ENCODE peak calls at places on chromosomes 1 and 21, in four cellular contexts. One of them, this sample, is unnamed.

GRCh38 chr1:240484804-240485441 is 127.0 kb downstream of the GREM2 start:
- DNase-seq in cardiac fibroblast: no peak
- DNase-seq in psoas muscle: no peak
- DNase-seq in cardiac muscle cell: no peak
- DNase-seq in this sample: no peak

GRCh38 chr1:175262646-175263045 is 70.1 kb upstream of the KIAA0040 start:
- DNase-seq in cardiac fibroblast: peak
- DNase-seq in cardiac muscle cell: peak
- DNase-seq in psoas muscle: no peak
- DNase-seq in this sample: no peak

GRCh38 chr1:15425961-15426360 is 12.3 kb upstream of the CTRC start:
- DNase-seq in psoas muscle: no peak
- DNase-seq in cardiac muscle cell: no peak
- DNase-seq in cardiac fibroblast: no peak
- DNase-seq in this sample: no peak

GRCh38 chr1:204962742-204963632 is 80.0 kb upstream of the CNTN2 start:
- DNase-seq in cardiac fibroblast: no peak
- DNase-seq in psoas muscle: no peak
- DNase-seq in cardiac muscle cell: no peak
- DNase-seq in this sample: no peak

GRCh38 chr1:167171286-167171929 is 49.3 kb upstream of the POU2F1 start:
- DNase-seq in cardiac muscle cell: peak
- DNase-seq in psoas muscle: no peak
- DNase-seq in cardiac fibroblast: peak
- DNase-seq in this sample: no peak

GRCh38 chr1:84797603-84798002 is 95.4 kb downstream of the LPAR3 start:
- DNase-seq in cardiac fibroblast: no peak
- DNase-seq in psoas muscle: no peak
- DNase-seq in cardiac muscle cell: no peak
- DNase-seq in this sample: no peak

GRCh38 chr1:11058026-11058425 is 1.8 kb downstream of the SRM start:
- DNase-seq in cardiac fibroblast: no peak
- DNase-seq in psoas muscle: no peak
- DNase-seq in cardiac muscle cell: no peak
- DNase-seq in this sample: no peak

GRCh38 chr1:14790967-14791366 is 192.5 kb downstream of the KAZN start:
- DNase-seq in cardiac fibroblast: no peak
- DNase-seq in cardiac muscle cell: no peak
- DNase-seq in psoas muscle: no peak
- DNase-seq in this sample: no peak

GRCh38 chr21:15976807-15977206 is 247.0 kb downstream of the USP25 start:
- DNase-seq in cardiac muscle cell: no peak
- DNase-seq in cardiac fibroblast: peak
- DNase-seq in psoas muscle: no peak
- DNase-seq in this sample: no peak

GRCh38 chr21:41678016-41678935 is 88.6 kb downstream of the RIPK4 start:
- DNase-seq in cardiac fibroblast: peak
- DNase-seq in cardiac muscle cell: no peak
- DNase-seq in psoas muscle: no peak
- DNase-seq in this sample: no peak

GRCh38 chr1:172343246-172344099 is 77.0 kb upstream of the C1orf105 start:
- DNase-seq in cardiac muscle cell: peak
- DNase-seq in cardiac fibroblast: peak
- DNase-seq in psoas muscle: no peak
- DNase-seq in this sample: no peak

GRCh38 chr1:33255347-33256311 is 663 bp upstream of the ZNF362 start:
- DNase-seq in psoas muscle: peak
- DNase-seq in cardiac fibroblast: peak
- DNase-seq in cardiac muscle cell: peak
- DNase-seq in this sample: no peak

GRCh38 chr1:182721525-182721924 is 37.1 kb upstream of the RGS8 start:
- DNase-seq in cardiac fibroblast: no peak
- DNase-seq in cardiac muscle cell: no peak
- DNase-seq in psoas muscle: no peak
- DNase-seq in this sample: no peak

GRCh38 chr1:232393010-232393833 is 236.7 kb downstream of the SIPA1L2 start:
- DNase-seq in psoas muscle: no peak
- DNase-seq in cardiac fibroblast: peak
- DNase-seq in cardiac muscle cell: no peak
- DNase-seq in this sample: no peak

GRCh38 chr1:179310271-179310670 is 16.7 kb downstream of the SOAT1 start:
- DNase-seq in cardiac muscle cell: peak
- DNase-seq in psoas muscle: no peak
- DNase-seq in cardiac fibroblast: peak
- DNase-seq in this sample: no peak

GRCh38 chr21:21897275-21897883 is 899.2 kb downstream of the NCAM2 start:
- DNase-seq in cardiac fibroblast: peak
- DNase-seq in psoas muscle: no peak
- DNase-seq in cardiac muscle cell: no peak
- DNase-seq in this sample: no peak

GRCh38 chr21:14064296-14064645 is 146.5 kb downstream of the LIPI start:
- DNase-seq in cardiac fibroblast: no peak
- DNase-seq in cardiac muscle cell: no peak
- DNase-seq in psoas muscle: no peak
- DNase-seq in this sample: no peak

GRCh38 chr1:87226341-87226760 is 102.3 kb upstream of the LMO4 start:
- DNase-seq in cardiac fibroblast: peak
- DNase-seq in cardiac muscle cell: peak
- DNase-seq in psoas muscle: peak
- DNase-seq in this sample: no peak

GRCh38 chr1:154549371-154549770 is 9.1 kb downstream of the UBE2Q1 start:
- DNase-seq in psoas muscle: no peak
- DNase-seq in cardiac fibroblast: no peak
- DNase-seq in cardiac muscle cell: no peak
- DNase-seq in this sample: no peak

GRCh38 chr1:60678802-60679201 is 403.6 kb upstream of the NFIA start:
- DNase-seq in cardiac fibroblast: no peak
- DNase-seq in cardiac muscle cell: no peak
- DNase-seq in psoas muscle: no peak
- DNase-seq in this sample: no peak

GRCh38 chr1:232912845-232913580 is 37.4 kb upstream of the NTPCR start:
- DNase-seq in cardiac muscle cell: no peak
- DNase-seq in psoas muscle: no peak
- DNase-seq in cardiac fibroblast: no peak
- DNase-seq in this sample: no peak

GRCh38 chr1:60527567-60527966 is 454.0 kb upstream of the C1orf87 start:
- DNase-seq in cardiac muscle cell: no peak
- DNase-seq in psoas muscle: no peak
- DNase-seq in cardiac fibroblast: no peak
- DNase-seq in this sample: no peak

GRCh38 chr1:54229281-54229891 is 29.4 kb downstream of the MRPL37 start:
- DNase-seq in psoas muscle: peak
- DNase-seq in cardiac muscle cell: peak
- DNase-seq in cardiac fibroblast: peak
- DNase-seq in this sample: no peak

GRCh38 chr1:201391651-201392511 is 7.2 kb downstream of the LAD1 start:
- DNase-seq in cardiac fibroblast: no peak
- DNase-seq in psoas muscle: no peak
- DNase-seq in cardiac muscle cell: no peak
- DNase-seq in this sample: no peak

GRCh38 chr1:94734963-94735899 is 84.9 kb upstream of the SLC44A3 start:
- DNase-seq in cardiac fibroblast: peak
- DNase-seq in psoas muscle: no peak
- DNase-seq in cardiac muscle cell: peak
- DNase-seq in this sample: no peak

GRCh38 chr1:61839702-61840101 is 97.4 kb downstream of the PATJ start:
- DNase-seq in cardiac muscle cell: peak
- DNase-seq in psoas muscle: no peak
- DNase-seq in cardiac fibroblast: peak
- DNase-seq in this sample: no peak

GRCh38 chr1:53420331-53420730 is 38.9 kb upstream of the DMRTB1 start:
- DNase-seq in cardiac muscle cell: no peak
- DNase-seq in psoas muscle: no peak
- DNase-seq in cardiac fibroblast: no peak
- DNase-seq in this sample: no peak

GRCh38 chr1:52294580-52294979 is 71.4 kb downstream of the CC2D1B start:
- DNase-seq in cardiac muscle cell: no peak
- DNase-seq in cardiac fibroblast: no peak
- DNase-seq in psoas muscle: no peak
- DNase-seq in this sample: no peak

GRCh38 chr1:8004803-8005573 is 21.1 kb downstream of the ERRFI1 start:
- DNase-seq in psoas muscle: peak
- DNase-seq in cardiac fibroblast: peak
- DNase-seq in cardiac muscle cell: peak
- DNase-seq in this sample: no peak

GRCh38 chr1:94180650-94181049 is 56.7 kb downstream of the ARHGAP29 start:
- DNase-seq in cardiac muscle cell: no peak
- DNase-seq in cardiac fibroblast: peak
- DNase-seq in psoas muscle: no peak
- DNase-seq in this sample: no peak

GRCh38 chr21:40255665-40256064 is 388.4 kb downstream of the PCP4 start:
- DNase-seq in cardiac muscle cell: no peak
- DNase-seq in cardiac fibroblast: no peak
- DNase-seq in psoas muscle: no peak
- DNase-seq in this sample: no peak

GRCh38 chr1:205582471-205583291 is 49.1 kb downstream of the ELK4 start:
- DNase-seq in cardiac muscle cell: no peak
- DNase-seq in psoas muscle: no peak
- DNase-seq in cardiac fibroblast: no peak
- DNase-seq in this sample: no peak

GRCh38 chr21:45432575-45433255 is 27.8 kb downstream of the COL18A1 start:
- DNase-seq in cardiac muscle cell: no peak
- DNase-seq in cardiac fibroblast: peak
- DNase-seq in psoas muscle: no peak
- DNase-seq in this sample: no peak

GRCh38 chr21:45435405-45435981 is 30.5 kb downstream of the COL18A1 start:
- DNase-seq in cardiac fibroblast: no peak
- DNase-seq in cardiac muscle cell: no peak
- DNase-seq in psoas muscle: no peak
- DNase-seq in this sample: no peak

GRCh38 chr21:45434645-45435217 is 29.8 kb downstream of the COL18A1 start:
- DNase-seq in cardiac muscle cell: no peak
- DNase-seq in psoas muscle: no peak
- DNase-seq in cardiac fibroblast: no peak
- DNase-seq in this sample: no peak

GRCh38 chr21:45433301-45433700 is 28.3 kb downstream of the COL18A1 start:
- DNase-seq in cardiac muscle cell: no peak
- DNase-seq in cardiac fibroblast: no peak
- DNase-seq in psoas muscle: no peak
- DNase-seq in this sample: no peak

DNA sequence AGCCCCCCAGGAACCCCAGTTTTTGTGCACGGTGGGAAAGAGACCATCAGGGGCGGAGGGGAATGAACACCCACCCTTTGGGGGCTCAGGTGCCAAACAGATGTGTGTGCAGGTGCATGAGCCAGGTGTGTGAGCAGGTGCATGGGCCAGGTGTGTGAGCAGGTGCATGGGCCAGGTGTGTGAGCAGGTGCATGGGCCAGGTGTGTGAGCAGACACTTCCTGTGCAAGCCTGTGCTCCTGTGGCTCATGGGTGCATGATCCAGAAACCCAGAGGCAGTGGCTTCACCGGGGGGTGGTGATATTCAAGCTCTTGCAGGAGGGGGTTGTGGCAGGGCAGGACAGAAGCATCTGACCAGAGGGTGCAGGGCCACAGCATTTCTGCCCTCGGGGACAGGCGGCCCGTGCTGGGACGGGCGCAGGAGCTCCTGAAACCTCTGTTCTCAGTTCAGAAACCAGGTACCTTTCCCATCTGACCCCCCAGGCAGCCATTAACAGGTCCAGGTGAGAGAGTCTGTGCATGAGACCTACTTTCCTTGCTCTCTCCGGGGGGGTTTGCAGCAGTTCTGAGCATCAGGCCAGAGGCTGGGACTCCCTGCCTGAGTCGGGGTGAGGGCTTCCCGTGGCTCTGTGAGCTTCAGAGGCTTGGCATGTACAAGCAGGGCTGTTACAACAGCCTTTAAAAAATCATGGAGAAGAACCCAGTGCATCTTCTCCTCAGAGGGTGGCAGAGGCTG is 29.1 kb downstream of the COL18A1 start:
- DNase-seq in psoas muscle: no peak
- DNase-seq in cardiac muscle cell: no peak
- DNase-seq in cardiac fibroblast: no peak
- DNase-seq in this sample: no peak
- TF ChIP-seq CTCF in psoas muscle: no peak
- TF ChIP-seq CTCF in cardiac muscle cell: no peak
- TF ChIP-seq CTCF in cardiac fibroblast: no peak
- TF ChIP-seq CTCF in this sample: no peak

GRCh38 chr1:25523512-25523911 is 19.9 kb upstream of the LDLRAP1 start:
- DNase-seq in psoas muscle: no peak
- DNase-seq in cardiac muscle cell: no peak
- DNase-seq in cardiac fibroblast: peak
- DNase-seq in this sample: peak
- TF ChIP-seq CTCF in psoas muscle: no peak
- TF ChIP-seq CTCF in cardiac muscle cell: no peak
- TF ChIP-seq CTCF in cardiac fibroblast: peak
- TF ChIP-seq CTCF in this sample: no peak

GRCh38 chr21:34762761-34763160 is 94.0 kb downstream of the CLIC6 start:
- DNase-seq in cardiac fibroblast: peak
- DNase-seq in psoas muscle: no peak
- DNase-seq in cardiac muscle cell: peak
- DNase-seq in this sample: no peak
- TF ChIP-seq CTCF in cardiac fibroblast: no peak
- TF ChIP-seq CTCF in psoas muscle: no peak
- TF ChIP-seq CTCF in cardiac muscle cell: no peak
- TF ChIP-seq CTCF in this sample: no peak

GRCh38 chr1:6197746-6198427 is 1.5 kb downstream of the RPL22 start:
- DNase-seq in cardiac muscle cell: no peak
- DNase-seq in psoas muscle: no peak
- DNase-seq in cardiac fibroblast: no peak
- DNase-seq in this sample: no peak

GRCh38 chr1:6200188-6200809 is 904 bp upstream of the RPL22 start:
- DNase-seq in cardiac fibroblast: no peak
- DNase-seq in cardiac muscle cell: no peak
- DNase-seq in psoas muscle: no peak
- DNase-seq in this sample: no peak

GRCh38 chr1:6202256-6202655 is 2.9 kb upstream of the RPL22 start:
- DNase-seq in cardiac fibroblast: no peak
- DNase-seq in cardiac muscle cell: no peak
- DNase-seq in psoas muscle: no peak
- DNase-seq in this sample: no peak

GRCh38 chr1:6199298-6200187 is at the start of gene RPL22:
- DNase-seq in psoas muscle: peak
- DNase-seq in cardiac fibroblast: peak
- DNase-seq in cardiac muscle cell: peak
- DNase-seq in this sample: peak

DNA sequence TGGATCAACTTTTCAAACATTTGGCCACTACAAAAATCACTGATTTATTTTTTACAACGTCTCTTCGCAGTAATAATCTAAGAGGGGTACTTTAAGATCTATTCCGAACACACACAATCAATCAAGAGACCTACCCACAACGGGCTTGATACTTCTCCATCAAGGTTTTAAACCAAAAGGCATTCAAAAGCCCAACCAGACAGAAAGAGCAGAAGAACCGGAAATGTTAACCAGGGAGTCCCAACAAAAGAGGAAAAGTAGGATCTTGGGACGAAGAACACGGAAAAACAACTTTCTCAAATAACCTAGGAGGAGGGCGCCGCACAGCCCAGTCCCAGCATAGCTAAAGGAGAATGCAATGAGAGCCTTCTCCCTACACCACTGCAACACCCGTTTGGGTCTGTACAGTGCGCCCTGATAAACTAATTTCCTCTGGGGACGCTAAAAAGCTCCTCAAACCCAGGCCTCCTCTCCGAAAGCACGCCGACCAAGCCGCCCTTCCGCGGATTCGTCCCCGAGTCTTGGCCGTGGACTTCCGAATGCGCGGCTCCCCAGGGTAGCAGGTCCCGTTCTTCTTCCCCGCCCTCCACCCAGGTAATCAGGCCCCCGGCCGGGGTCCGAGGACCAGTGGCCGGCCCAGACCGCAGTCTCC is 623 bp downstream of the RPL22 start:
- DNase-seq in psoas muscle: no peak
- DNase-seq in cardiac muscle cell: no peak
- DNase-seq in cardiac fibroblast: no peak
- DNase-seq in this sample: no peak
- TF ChIP-seq CTCF in psoas muscle: no peak
- TF ChIP-seq CTCF in cardiac muscle cell: no peak
- TF ChIP-seq CTCF in cardiac fibroblast: no peak
- TF ChIP-seq CTCF in this sample: no peak